ENCODE peak calls at places on chromosome 13, in seven cellular contexts. One of them, this sample, is unnamed.

GRCh38 chr13:73131247-73131646 is 72.4 kb downstream of the KLF5 start:
- DNase-seq in suprapubic skin: no peak
- DNase-seq in tibial nerve: no peak
- DNase-seq in heart left ventricle: no peak
- DNase-seq in Peyer's patch: no peak
- DNase-seq in vagina: no peak
- DNase-seq in ovary: no peak
- DNase-seq in this sample: no peak

GRCh38 chr13:21849323-21849722 is 178.4 kb downstream of the FGF9 start:
- DNase-seq in suprapubic skin: no peak
- DNase-seq in tibial nerve: no peak
- DNase-seq in heart left ventricle: no peak
- DNase-seq in Peyer's patch: no peak
- DNase-seq in vagina: no peak
- DNase-seq in ovary: no peak
- DNase-seq in this sample: no peak

GRCh38 chr13:89708013-89708412 is 1639.5 kb upstream of the MIR17HG start:
- DNase-seq in suprapubic skin: no peak
- DNase-seq in tibial nerve: no peak
- DNase-seq in heart left ventricle: no peak
- DNase-seq in Peyer's patch: no peak
- DNase-seq in vagina: no peak
- DNase-seq in ovary: no peak
- DNase-seq in this sample: no peak

GRCh38 chr13:21297452-21297851 is 121.0 kb downstream of the MRPL57 start:
- DNase-seq in suprapubic skin: no peak
- DNase-seq in tibial nerve: no peak
- DNase-seq in heart left ventricle: no peak
- DNase-seq in Peyer's patch: no peak
- DNase-seq in vagina: no peak
- DNase-seq in ovary: no peak
- DNase-seq in this sample: no peak

GRCh38 chr13:75544681-75545333 is 4.8 kb upstream of the UCHL3 start:
- DNase-seq in suprapubic skin: no peak
- DNase-seq in tibial nerve: no peak
- DNase-seq in heart left ventricle: no peak
- DNase-seq in Peyer's patch: no peak
- DNase-seq in vagina: no peak
- DNase-seq in ovary: no peak
- DNase-seq in this sample: no peak

GRCh38 chr13:113040597-113041292 is 64.8 kb upstream of the F7 start:
- DNase-seq in suprapubic skin: no peak
- DNase-seq in tibial nerve: no peak
- DNase-seq in heart left ventricle: no peak
- DNase-seq in Peyer's patch: no peak
- DNase-seq in vagina: no peak
- DNase-seq in ovary: no peak
- DNase-seq in this sample: no peak

GRCh38 chr13:80141114-80141849 is 199.6 kb downstream of the SPRY2 start:
- DNase-seq in suprapubic skin: no peak
- DNase-seq in tibial nerve: no peak
- DNase-seq in heart left ventricle: peak
- DNase-seq in Peyer's patch: no peak
- DNase-seq in vagina: no peak
- DNase-seq in ovary: peak
- DNase-seq in this sample: no peak

GRCh38 chr13:113641426-113641825 is 16.6 kb downstream of the ATP4B start:
- DNase-seq in suprapubic skin: peak
- DNase-seq in tibial nerve: peak
- DNase-seq in heart left ventricle: no peak
- DNase-seq in Peyer's patch: no peak
- DNase-seq in vagina: no peak
- DNase-seq in ovary: no peak
- DNase-seq in this sample: peak

GRCh38 chr13:65710514-65710913 is 1519.6 kb downstream of the PCDH9 start:
- DNase-seq in suprapubic skin: no peak
- DNase-seq in tibial nerve: no peak
- DNase-seq in heart left ventricle: no peak
- DNase-seq in Peyer's patch: no peak
- DNase-seq in vagina: no peak
- DNase-seq in ovary: no peak
- DNase-seq in this sample: no peak

GRCh38 chr13:65784088-65784816 is 1445.9 kb downstream of the PCDH9 start:
- DNase-seq in suprapubic skin: no peak
- DNase-seq in tibial nerve: no peak
- DNase-seq in heart left ventricle: no peak
- DNase-seq in Peyer's patch: no peak
- DNase-seq in vagina: no peak
- DNase-seq in ovary: no peak
- DNase-seq in this sample: peak

GRCh38 chr13:100063333-100063732 is 25.6 kb upstream of the PCCA start:
- DNase-seq in suprapubic skin: no peak
- DNase-seq in tibial nerve: no peak
- DNase-seq in heart left ventricle: no peak
- DNase-seq in Peyer's patch: no peak
- DNase-seq in vagina: no peak
- DNase-seq in ovary: no peak
- DNase-seq in this sample: no peak

GRCh38 chr13:95153647-95154405 is 147.4 kb downstream of the ABCC4 start:
- DNase-seq in suprapubic skin: no peak
- DNase-seq in tibial nerve: no peak
- DNase-seq in heart left ventricle: no peak
- DNase-seq in Peyer's patch: no peak
- DNase-seq in vagina: no peak
- DNase-seq in ovary: no peak
- DNase-seq in this sample: no peak

GRCh38 chr13:101115762-101116161 is 300.5 kb downstream of the NALCN start:
- DNase-seq in suprapubic skin: no peak
- DNase-seq in tibial nerve: no peak
- DNase-seq in heart left ventricle: no peak
- DNase-seq in Peyer's patch: no peak
- DNase-seq in vagina: no peak
- DNase-seq in ovary: no peak
- DNase-seq in this sample: no peak

GRCh38 chr13:39311619-39312018 is 273.4 kb downstream of the NHLRC3 start:
- DNase-seq in suprapubic skin: no peak
- DNase-seq in tibial nerve: no peak
- DNase-seq in heart left ventricle: peak
- DNase-seq in Peyer's patch: no peak
- DNase-seq in vagina: no peak
- DNase-seq in ovary: no peak
- DNase-seq in this sample: no peak

GRCh38 chr13:111908981-111909380 is 158.0 kb upstream of the SOX1 start:
- DNase-seq in suprapubic skin: peak
- DNase-seq in tibial nerve: no peak
- DNase-seq in heart left ventricle: no peak
- DNase-seq in Peyer's patch: peak
- DNase-seq in vagina: peak
- DNase-seq in ovary: no peak
- DNase-seq in this sample: no peak

GRCh38 chr13:35163674-35164073 is 221.6 kb downstream of the NBEA start:
- DNase-seq in suprapubic skin: no peak
- DNase-seq in tibial nerve: no peak
- DNase-seq in heart left ventricle: no peak
- DNase-seq in Peyer's patch: no peak
- DNase-seq in vagina: no peak
- DNase-seq in ovary: no peak
- DNase-seq in this sample: no peak

GRCh38 chr13:49498211-49498610 is 2.5 kb downstream of the PHF11 start:
- DNase-seq in suprapubic skin: no peak
- DNase-seq in tibial nerve: no peak
- DNase-seq in heart left ventricle: no peak
- DNase-seq in Peyer's patch: no peak
- DNase-seq in vagina: no peak
- DNase-seq in ovary: no peak
- DNase-seq in this sample: no peak

GRCh38 chr13:98026457-98026857 is 73.0 kb downstream of the IPO5 start:
- DNase-seq in suprapubic skin: no peak
- DNase-seq in tibial nerve: no peak
- DNase-seq in heart left ventricle: no peak
- DNase-seq in Peyer's patch: no peak
- DNase-seq in vagina: no peak
- DNase-seq in ovary: no peak
- DNase-seq in this sample: peak

GRCh38 chr13:32234914-32235313 is 80.2 kb downstream of the ZAR1L start:
- DNase-seq in suprapubic skin: no peak
- DNase-seq in tibial nerve: no peak
- DNase-seq in heart left ventricle: no peak
- DNase-seq in Peyer's patch: no peak
- DNase-seq in vagina: no peak
- DNase-seq in ovary: no peak
- DNase-seq in this sample: no peak

GRCh38 chr13:37636701-37637100 is 38.1 kb upstream of the POSTN start:
- DNase-seq in suprapubic skin: no peak
- DNase-seq in tibial nerve: no peak
- DNase-seq in heart left ventricle: no peak
- DNase-seq in Peyer's patch: no peak
- DNase-seq in vagina: no peak
- DNase-seq in ovary: no peak
- DNase-seq in this sample: no peak

GRCh38 chr13:80962855-80963254 is 621.9 kb upstream of the SPRY2 start:
- DNase-seq in suprapubic skin: no peak
- DNase-seq in tibial nerve: no peak
- DNase-seq in heart left ventricle: no peak
- DNase-seq in Peyer's patch: no peak
- DNase-seq in vagina: no peak
- DNase-seq in ovary: no peak
- DNase-seq in this sample: no peak

GRCh38 chr13:99976502-99977115 is 5.0 kb upstream of the ZIC2 start:
- DNase-seq in suprapubic skin: no peak
- DNase-seq in tibial nerve: no peak
- DNase-seq in heart left ventricle: no peak
- DNase-seq in Peyer's patch: no peak
- DNase-seq in vagina: no peak
- DNase-seq in ovary: no peak
- DNase-seq in this sample: no peak

GRCh38 chr13:30119476-30119875 is 187.9 kb downstream of the KATNAL1 start:
- DNase-seq in suprapubic skin: no peak
- DNase-seq in tibial nerve: no peak
- DNase-seq in heart left ventricle: no peak
- DNase-seq in Peyer's patch: no peak
- DNase-seq in vagina: no peak
- DNase-seq in ovary: no peak
- DNase-seq in this sample: no peak

GRCh38 chr13:51280379-51280940 is 58.3 kb downstream of the FAM124A start:
- DNase-seq in suprapubic skin: peak
- DNase-seq in tibial nerve: no peak
- DNase-seq in heart left ventricle: no peak
- DNase-seq in Peyer's patch: no peak
- DNase-seq in vagina: no peak
- DNase-seq in ovary: no peak
- DNase-seq in this sample: no peak

GRCh38 chr13:51277943-51278342 is 55.7 kb downstream of the FAM124A start:
- DNase-seq in suprapubic skin: no peak
- DNase-seq in tibial nerve: no peak
- DNase-seq in heart left ventricle: no peak
- DNase-seq in Peyer's patch: no peak
- DNase-seq in vagina: no peak
- DNase-seq in ovary: no peak
- DNase-seq in this sample: no peak

GRCh38 chr13:51278426-51279130 is 56.4 kb downstream of the FAM124A start:
- DNase-seq in suprapubic skin: no peak
- DNase-seq in tibial nerve: no peak
- DNase-seq in heart left ventricle: no peak
- DNase-seq in Peyer's patch: no peak
- DNase-seq in vagina: no peak
- DNase-seq in ovary: no peak
- DNase-seq in this sample: no peak

GRCh38 chr13:51275101-51275500 is 52.9 kb downstream of the FAM124A start:
- DNase-seq in suprapubic skin: no peak
- DNase-seq in tibial nerve: no peak
- DNase-seq in heart left ventricle: no peak
- DNase-seq in Peyer's patch: no peak
- DNase-seq in vagina: no peak
- DNase-seq in ovary: no peak
- DNase-seq in this sample: no peak

GRCh38 chr13:51276684-51277083 is 54.5 kb downstream of the FAM124A start:
- DNase-seq in suprapubic skin: no peak
- DNase-seq in tibial nerve: no peak
- DNase-seq in heart left ventricle: no peak
- DNase-seq in Peyer's patch: no peak
- DNase-seq in vagina: no peak
- DNase-seq in ovary: no peak
- DNase-seq in this sample: no peak
- H3K27ac ChIP-seq in suprapubic skin: no peak
- H3K27ac ChIP-seq in tibial nerve: no peak
- H3K27ac ChIP-seq in heart left ventricle: peak
- H3K27ac ChIP-seq in Peyer's patch: no peak
- H3K27ac ChIP-seq in vagina: no peak
- H3K27ac ChIP-seq in ovary: no peak
- H3K27ac ChIP-seq in this sample: no peak

GRCh38 chr13:110339263-110339662 is 32.2 kb downstream of the COL4A2 start:
- DNase-seq in suprapubic skin: no peak
- DNase-seq in tibial nerve: no peak
- DNase-seq in heart left ventricle: no peak
- DNase-seq in Peyer's patch: no peak
- DNase-seq in vagina: no peak
- DNase-seq in ovary: no peak
- DNase-seq in this sample: no peak
- H3K4me3 ChIP-seq in suprapubic skin: no peak
- H3K4me3 ChIP-seq in tibial nerve: no peak
- H3K4me3 ChIP-seq in heart left ventricle: no peak
- H3K4me3 ChIP-seq in Peyer's patch: no peak
- H3K4me3 ChIP-seq in vagina: no peak
- H3K4me3 ChIP-seq in ovary: no peak
- H3K4me3 ChIP-seq in this sample: no peak

GRCh38 chr13:76973920-76974617 is 17.8 kb upstream of the CLN5 start:
- DNase-seq in suprapubic skin: no peak
- DNase-seq in tibial nerve: no peak
- DNase-seq in heart left ventricle: no peak
- DNase-seq in Peyer's patch: no peak
- DNase-seq in vagina: no peak
- DNase-seq in ovary: no peak
- DNase-seq in this sample: no peak
- TF ChIP-seq POLR2A in suprapubic skin: no peak
- TF ChIP-seq POLR2A in tibial nerve: no peak
- TF ChIP-seq POLR2A in heart left ventricle: no peak
- TF ChIP-seq POLR2A in Peyer's patch: no peak
- TF ChIP-seq POLR2A in vagina: no peak
- TF ChIP-seq POLR2A in ovary: no peak
- TF ChIP-seq POLR2A in this sample: no peak

DNA sequence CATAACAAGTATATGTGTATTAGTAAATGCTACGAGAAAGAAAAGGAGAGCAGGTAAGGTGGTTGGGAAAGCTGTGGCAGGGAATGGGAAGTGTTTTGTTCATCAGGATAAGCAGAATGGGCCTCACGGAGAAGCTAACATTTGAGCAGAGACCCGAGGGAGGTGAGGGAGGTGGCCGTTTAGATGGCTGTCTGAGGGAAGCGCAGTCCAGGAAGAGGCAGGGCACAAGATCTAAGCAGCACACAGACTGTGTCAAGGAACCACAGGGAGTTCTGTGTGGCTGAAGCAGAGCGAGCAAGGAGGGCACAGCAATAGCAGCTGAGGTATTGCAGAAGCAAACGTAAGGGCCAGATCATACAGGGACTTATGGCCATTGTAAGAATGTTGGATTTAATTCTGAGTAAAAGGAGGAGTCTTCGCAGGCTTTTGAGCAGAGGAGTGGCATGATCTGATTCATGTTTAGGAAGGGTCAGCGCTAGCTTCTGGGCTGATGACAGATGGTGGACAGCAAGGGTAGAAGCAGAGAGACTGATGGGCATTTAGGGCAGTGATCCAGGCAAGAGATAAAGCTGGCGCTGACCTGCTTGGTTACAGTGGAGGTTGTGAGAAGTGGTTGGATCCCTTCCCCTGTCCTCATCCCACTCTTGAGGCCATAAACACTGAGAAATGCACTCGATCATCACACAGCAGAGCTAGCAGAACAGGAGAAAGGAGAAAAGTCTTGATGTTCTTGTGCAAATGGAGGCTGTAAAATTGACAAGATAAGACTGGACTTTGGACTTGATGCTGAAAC is 199.9 kb downstream of the LACC1 start:
- DNase-seq in suprapubic skin: no peak
- DNase-seq in tibial nerve: no peak
- DNase-seq in heart left ventricle: no peak
- DNase-seq in Peyer's patch: no peak
- DNase-seq in vagina: no peak
- DNase-seq in ovary: no peak
- DNase-seq in this sample: no peak
- H3K27ac ChIP-seq in suprapubic skin: no peak
- H3K27ac ChIP-seq in tibial nerve: no peak
- H3K27ac ChIP-seq in heart left ventricle: no peak
- H3K27ac ChIP-seq in Peyer's patch: no peak
- H3K27ac ChIP-seq in vagina: no peak
- H3K27ac ChIP-seq in ovary: no peak
- H3K27ac ChIP-seq in this sample: no peak

This sample was measured in right lobe of liver.